ENCODE peak calls at places on chromosomes 2 and 18, in five cellular contexts. One of them, this sample, is unnamed.

GRCh38 chr18:63342206-63342605 is 22.6 kb upstream of the BCL2 start:
- DNase-seq in Peyer's patch: no peak
- DNase-seq in GM20000: peak
- DNase-seq in bronchial epithelial cell: peak
- DNase-seq in endothelial cell: peak
- DNase-seq in this sample: no peak

GRCh38 chr18:616380-616995 is 19.7 kb downstream of the CLUL1 start:
- DNase-seq in Peyer's patch: no peak
- DNase-seq in endothelial cell: no peak
- DNase-seq in GM20000: peak
- DNase-seq in bronchial epithelial cell: peak
- DNase-seq in this sample: peak

GRCh38 chr2:210663574-210663973 is 107.2 kb downstream of the CPS1 start:
- DNase-seq in GM20000: no peak
- DNase-seq in bronchial epithelial cell: peak
- DNase-seq in Peyer's patch: no peak
- DNase-seq in endothelial cell: peak
- DNase-seq in this sample: no peak

GRCh38 chr2:181954538-181954883 is 31.1 kb upstream of the PPP1R1C start:
- DNase-seq in endothelial cell: no peak
- DNase-seq in GM20000: no peak
- DNase-seq in bronchial epithelial cell: no peak
- DNase-seq in Peyer's patch: no peak
- DNase-seq in this sample: no peak

GRCh38 chr2:191739194-191739593 is 61.3 kb downstream of the NABP1 start:
- DNase-seq in Peyer's patch: no peak
- DNase-seq in bronchial epithelial cell: no peak
- DNase-seq in endothelial cell: no peak
- DNase-seq in GM20000: no peak
- DNase-seq in this sample: no peak

GRCh38 chr2:30235859-30236535 is 4.7 kb downstream of the LBH start:
- DNase-seq in endothelial cell: no peak
- DNase-seq in Peyer's patch: no peak
- DNase-seq in bronchial epithelial cell: no peak
- DNase-seq in GM20000: no peak
- DNase-seq in this sample: no peak

GRCh38 chr18:49031511-49032188 is 80.9 kb upstream of the SMAD7 start:
- DNase-seq in endothelial cell: no peak
- DNase-seq in Peyer's patch: no peak
- DNase-seq in bronchial epithelial cell: no peak
- DNase-seq in GM20000: no peak
- DNase-seq in this sample: no peak

GRCh38 chr2:231604101-231604684 is 11.5 kb downstream of the TEX44 start:
- DNase-seq in GM20000: peak
- DNase-seq in endothelial cell: no peak
- DNase-seq in bronchial epithelial cell: no peak
- DNase-seq in Peyer's patch: no peak
- DNase-seq in this sample: no peak

GRCh38 chr2:149729575-149729974 is 142.0 kb upstream of the MMADHC start:
- DNase-seq in bronchial epithelial cell: no peak
- DNase-seq in GM20000: no peak
- DNase-seq in Peyer's patch: no peak
- DNase-seq in endothelial cell: no peak
- DNase-seq in this sample: no peak

GRCh38 chr2:119701352-119701751 is 22.4 kb downstream of the TMEM177 start:
- DNase-seq in endothelial cell: no peak
- DNase-seq in bronchial epithelial cell: no peak
- DNase-seq in GM20000: no peak
- DNase-seq in Peyer's patch: no peak
- DNase-seq in this sample: no peak

GRCh38 chr18:45106331-45106774 is 425.7 kb downstream of the SETBP1 start:
- DNase-seq in Peyer's patch: no peak
- DNase-seq in endothelial cell: no peak
- DNase-seq in bronchial epithelial cell: no peak
- DNase-seq in GM20000: peak
- DNase-seq in this sample: peak

GRCh38 chr2:241268306-241268705 is 47.2 kb downstream of the HDLBP start:
- DNase-seq in endothelial cell: no peak
- DNase-seq in Peyer's patch: no peak
- DNase-seq in bronchial epithelial cell: no peak
- DNase-seq in GM20000: no peak
- DNase-seq in this sample: no peak

GRCh38 chr18:13313006-13313661 is 94.6 kb downstream of the LDLRAD4 start:
- DNase-seq in GM20000: no peak
- DNase-seq in endothelial cell: no peak
- DNase-seq in Peyer's patch: no peak
- DNase-seq in bronchial epithelial cell: no peak
- DNase-seq in this sample: no peak

GRCh38 chr2:68637047-68637446 is 6.3 kb upstream of the PROKR1 start:
- DNase-seq in endothelial cell: no peak
- DNase-seq in bronchial epithelial cell: no peak
- DNase-seq in Peyer's patch: no peak
- DNase-seq in GM20000: no peak
- DNase-seq in this sample: no peak

GRCh38 chr2:61439241-61440002 is 31.5 kb downstream of the USP34 start:
- DNase-seq in Peyer's patch: no peak
- DNase-seq in bronchial epithelial cell: no peak
- DNase-seq in endothelial cell: no peak
- DNase-seq in GM20000: no peak
- DNase-seq in this sample: no peak

DNA sequence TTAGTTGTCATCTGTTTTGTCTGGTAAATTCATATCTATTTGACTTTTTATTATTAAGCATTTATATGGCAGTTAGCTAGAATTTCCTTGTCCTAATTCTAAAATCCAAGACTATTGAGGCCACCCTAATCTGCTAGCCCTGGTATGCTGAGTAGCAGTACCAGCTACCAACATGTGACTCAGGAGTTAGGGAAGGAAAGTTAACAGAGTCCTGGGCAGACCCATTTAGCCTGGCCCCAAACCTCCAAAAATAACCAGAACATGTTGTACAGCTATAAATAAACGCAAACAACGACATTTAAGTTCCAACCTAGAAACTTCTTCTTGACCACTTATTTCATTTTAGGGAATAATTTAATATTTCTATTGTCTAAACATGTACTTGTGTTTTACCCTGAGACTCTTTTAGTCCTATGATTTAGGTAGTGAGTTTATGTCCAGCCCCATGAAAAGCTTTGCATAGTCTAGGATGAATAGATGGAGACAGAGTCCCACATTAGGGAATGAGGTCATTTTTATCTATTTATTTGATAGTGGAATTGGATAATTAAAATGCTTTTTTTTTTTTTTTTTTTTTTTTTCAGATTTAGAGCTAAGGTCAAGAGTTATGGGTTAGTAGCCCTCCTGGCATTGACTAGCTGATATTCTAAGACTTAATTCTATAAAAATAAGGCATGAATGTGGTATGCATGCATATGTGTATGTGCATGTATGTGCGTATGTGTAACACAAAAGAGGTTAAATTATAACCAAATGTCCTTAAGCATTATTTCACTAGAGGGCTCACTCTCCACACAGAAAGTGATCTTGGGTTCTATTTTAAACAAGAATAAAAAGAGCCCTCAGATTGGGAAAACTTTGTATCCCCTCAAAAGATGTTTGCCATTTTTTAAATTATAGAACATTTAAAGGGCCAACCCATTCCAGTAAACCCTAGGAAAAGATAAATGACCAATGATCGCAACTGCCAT is 160.0 kb upstream of the MAPRE2 start:
- DNase-seq in Peyer's patch: no peak
- DNase-seq in GM20000: no peak
- DNase-seq in bronchial epithelial cell: peak
- DNase-seq in endothelial cell: no peak
- DNase-seq in this sample: no peak
- TF ChIP-seq CTCF in Peyer's patch: no peak
- TF ChIP-seq CTCF in GM20000: no peak
- TF ChIP-seq CTCF in bronchial epithelial cell: no peak
- TF ChIP-seq CTCF in endothelial cell: no peak
- TF ChIP-seq CTCF in this sample: no peak

GRCh38 chr18:9058426-9058825 is 44.1 kb upstream of the NDUFV2 start:
- DNase-seq in endothelial cell: no peak
- DNase-seq in bronchial epithelial cell: no peak
- DNase-seq in Peyer's patch: no peak
- DNase-seq in GM20000: no peak
- DNase-seq in this sample: no peak

GRCh38 chr18:9057646-9058045 is 44.9 kb upstream of the NDUFV2 start:
- DNase-seq in bronchial epithelial cell: no peak
- DNase-seq in GM20000: no peak
- DNase-seq in Peyer's patch: no peak
- DNase-seq in endothelial cell: no peak
- DNase-seq in this sample: no peak

GRCh38 chr18:9053814-9054213 is 48.7 kb upstream of the NDUFV2 start:
- DNase-seq in bronchial epithelial cell: no peak
- DNase-seq in GM20000: no peak
- DNase-seq in Peyer's patch: no peak
- DNase-seq in endothelial cell: no peak
- DNase-seq in this sample: no peak

GRCh38 chr18:9055185-9055584 is 47.3 kb upstream of the NDUFV2 start:
- DNase-seq in bronchial epithelial cell: peak
- DNase-seq in endothelial cell: no peak
- DNase-seq in Peyer's patch: no peak
- DNase-seq in GM20000: peak
- DNase-seq in this sample: no peak

DNA sequence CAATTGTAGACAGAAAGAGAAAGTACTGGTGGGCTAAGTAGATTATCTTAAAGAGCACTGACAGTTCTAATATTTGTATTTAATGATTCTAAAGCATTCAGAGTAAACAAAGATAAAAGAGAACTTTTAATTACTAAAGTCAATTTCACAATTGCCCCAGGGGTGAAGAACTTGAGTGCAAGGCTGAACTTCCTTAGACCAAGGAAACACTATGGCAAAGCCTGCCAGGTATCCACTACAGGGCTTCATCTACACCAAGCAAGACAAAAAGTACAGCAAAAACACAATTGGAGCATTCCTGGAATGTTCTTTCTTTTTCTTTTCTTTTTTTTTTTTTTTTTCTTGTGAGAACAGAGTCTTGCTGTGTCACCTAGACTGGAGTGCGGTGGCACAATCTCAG is 46.9 kb upstream of the NDUFV2 start:
- DNase-seq in GM20000: no peak
- DNase-seq in Peyer's patch: no peak
- DNase-seq in bronchial epithelial cell: no peak
- DNase-seq in endothelial cell: no peak
- DNase-seq in this sample: no peak
- TF ChIP-seq CTCF in GM20000: no peak
- TF ChIP-seq CTCF in Peyer's patch: no peak
- TF ChIP-seq CTCF in bronchial epithelial cell: no peak
- TF ChIP-seq CTCF in endothelial cell: no peak
- TF ChIP-seq CTCF in this sample: no peak

DNA sequence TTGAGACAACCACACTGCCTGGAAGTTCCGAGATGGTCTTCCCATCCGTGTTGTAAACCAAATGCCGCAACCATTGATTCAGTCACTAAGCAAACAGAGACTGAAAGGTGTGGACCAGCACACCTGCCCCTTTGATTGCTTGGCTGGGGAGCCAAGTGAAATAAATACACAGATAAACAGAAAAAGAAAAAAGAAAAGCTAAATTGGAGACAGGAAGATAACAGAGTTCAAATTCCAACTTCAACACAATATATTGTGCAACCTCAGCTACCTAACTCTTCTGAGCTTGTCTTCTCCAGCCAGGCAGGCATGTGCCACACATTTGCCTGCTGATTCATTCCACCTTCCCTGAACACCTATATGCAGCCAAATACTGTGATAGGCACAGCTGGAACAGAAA is 110.9 kb downstream of the PID1 start:
- DNase-seq in Peyer's patch: no peak
- DNase-seq in bronchial epithelial cell: peak
- DNase-seq in GM20000: no peak
- DNase-seq in endothelial cell: no peak
- DNase-seq in this sample: no peak
- TF ChIP-seq CTCF in Peyer's patch: no peak
- TF ChIP-seq CTCF in bronchial epithelial cell: no peak
- TF ChIP-seq CTCF in GM20000: no peak
- TF ChIP-seq CTCF in endothelial cell: no peak
- TF ChIP-seq CTCF in this sample: no peak

GRCh38 chr2:235804676-235805075 is 310.8 kb downstream of the AGAP1 start:
- DNase-seq in Peyer's patch: no peak
- DNase-seq in bronchial epithelial cell: no peak
- DNase-seq in endothelial cell: no peak
- DNase-seq in GM20000: no peak
- DNase-seq in this sample: no peak

GRCh38 chr2:235802542-235802941 is 308.7 kb downstream of the AGAP1 start:
- DNase-seq in Peyer's patch: no peak
- DNase-seq in endothelial cell: no peak
- DNase-seq in GM20000: no peak
- DNase-seq in bronchial epithelial cell: no peak
- DNase-seq in this sample: no peak

GRCh38 chr2:235799281-235799680 is 305.4 kb downstream of the AGAP1 start:
- DNase-seq in endothelial cell: no peak
- DNase-seq in bronchial epithelial cell: no peak
- DNase-seq in GM20000: no peak
- DNase-seq in Peyer's patch: no peak
- DNase-seq in this sample: no peak

GRCh38 chr2:235807347-235807746 is 313.5 kb downstream of the AGAP1 start:
- DNase-seq in Peyer's patch: no peak
- DNase-seq in endothelial cell: no peak
- DNase-seq in GM20000: no peak
- DNase-seq in bronchial epithelial cell: no peak
- DNase-seq in this sample: no peak

DNA sequence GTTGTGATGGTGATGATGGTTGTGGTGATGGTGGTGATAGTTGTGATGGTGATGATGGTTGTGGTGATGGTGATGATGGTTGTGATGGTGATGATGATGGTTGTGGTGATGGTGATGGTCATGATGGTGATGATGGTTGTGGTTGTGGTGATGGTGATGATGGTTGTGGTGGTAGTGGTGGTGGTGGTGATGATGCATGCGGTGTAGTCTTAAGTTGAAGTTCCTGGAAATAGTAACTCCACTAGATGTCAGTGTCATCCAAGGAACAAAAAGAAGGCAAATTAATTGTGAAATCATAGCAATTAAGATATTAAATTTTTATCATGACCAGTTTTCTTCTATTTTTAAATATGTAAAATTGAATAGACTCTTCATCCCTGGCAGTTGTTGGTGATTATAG is 309.2 kb downstream of the AGAP1 start:
- DNase-seq in GM20000: no peak
- DNase-seq in endothelial cell: no peak
- DNase-seq in bronchial epithelial cell: peak
- DNase-seq in Peyer's patch: no peak
- DNase-seq in this sample: no peak
- TF ChIP-seq CTCF in GM20000: no peak
- TF ChIP-seq CTCF in endothelial cell: no peak
- TF ChIP-seq CTCF in bronchial epithelial cell: no peak
- TF ChIP-seq CTCF in Peyer's patch: no peak
- TF ChIP-seq CTCF in this sample: no peak

This sample was measured in GM12864.